ENCODE peak calls at places on chromosomes 3 and 15, in nine cellular contexts. One of them, this sample, is unnamed. For H3K36me3, the result is how much of the 10 kb centered on the place peaks cover.

GRCh38 chr3:149964296-149964695 is 6.4 kb downstream of the PFN2 start:
- DNase-seq in GM23338: no peak
- DNase-seq in ovary: no peak
- DNase-seq in lung: no peak
- DNase-seq in brain microvascular endothelial cell: no peak
- DNase-seq in astrocyte: peak
- DNase-seq in spleen: no peak
- DNase-seq in Caco-2: no peak
- DNase-seq in cardiac muscle cell: no peak
- DNase-seq in this sample: no peak

GRCh38 chr15:71055461-71055860 is 59.8 kb upstream of the THSD4 start:
- DNase-seq in lung: no peak
- DNase-seq in cardiac muscle cell: no peak
- DNase-seq in astrocyte: peak
- DNase-seq in Caco-2: no peak
- DNase-seq in ovary: no peak
- DNase-seq in brain microvascular endothelial cell: no peak
- DNase-seq in spleen: no peak
- DNase-seq in GM23338: no peak
- DNase-seq in this sample: no peak

GRCh38 chr15:93333826-93334225 is 244.8 kb upstream of the RGMA start:
- DNase-seq in spleen: no peak
- DNase-seq in astrocyte: no peak
- DNase-seq in brain microvascular endothelial cell: no peak
- DNase-seq in cardiac muscle cell: peak
- DNase-seq in lung: no peak
- DNase-seq in Caco-2: no peak
- DNase-seq in ovary: no peak
- DNase-seq in GM23338: peak
- DNase-seq in this sample: no peak

GRCh38 chr15:60589728-60590127 is 110.8 kb upstream of the ICE2 start:
- DNase-seq in Caco-2: no peak
- DNase-seq in ovary: no peak
- DNase-seq in lung: no peak
- DNase-seq in GM23338: no peak
- DNase-seq in cardiac muscle cell: no peak
- DNase-seq in brain microvascular endothelial cell: no peak
- DNase-seq in spleen: no peak
- DNase-seq in astrocyte: no peak
- DNase-seq in this sample: no peak

GRCh38 chr15:45116482-45117326 is 2.6 kb downstream of the DUOXA2 start:
- DNase-seq in cardiac muscle cell: peak
- DNase-seq in Caco-2: no peak
- DNase-seq in brain microvascular endothelial cell: no peak
- DNase-seq in GM23338: peak
- DNase-seq in spleen: peak
- DNase-seq in astrocyte: no peak
- DNase-seq in ovary: no peak
- DNase-seq in lung: no peak
- DNase-seq in this sample: peak

GRCh38 chr3:9901967-9902366 is 681 bp upstream of the IL17RE start:
- DNase-seq in spleen: peak
- DNase-seq in astrocyte: no peak
- DNase-seq in cardiac muscle cell: no peak
- DNase-seq in ovary: no peak
- DNase-seq in lung: no peak
- DNase-seq in GM23338: no peak
- DNase-seq in Caco-2: no peak
- DNase-seq in brain microvascular endothelial cell: no peak
- DNase-seq in this sample: no peak

GRCh38 chr3:184459355-184459754 is 79.5 kb downstream of the CHRD start:
- DNase-seq in GM23338: no peak
- DNase-seq in ovary: no peak
- DNase-seq in spleen: no peak
- DNase-seq in cardiac muscle cell: no peak
- DNase-seq in brain microvascular endothelial cell: peak
- DNase-seq in Caco-2: no peak
- DNase-seq in lung: no peak
- DNase-seq in astrocyte: peak
- DNase-seq in this sample: no peak

GRCh38 chr3:71896751-71897150 is 111.8 kb upstream of the PROK2 start:
- DNase-seq in Caco-2: no peak
- DNase-seq in lung: no peak
- DNase-seq in ovary: no peak
- DNase-seq in GM23338: no peak
- DNase-seq in cardiac muscle cell: no peak
- DNase-seq in brain microvascular endothelial cell: no peak
- DNase-seq in spleen: no peak
- DNase-seq in astrocyte: no peak
- DNase-seq in this sample: no peak

GRCh38 chr3:119104031-119104430 is 41.9 kb upstream of the TEX55 start:
- DNase-seq in ovary: no peak
- DNase-seq in Caco-2: no peak
- DNase-seq in brain microvascular endothelial cell: no peak
- DNase-seq in cardiac muscle cell: no peak
- DNase-seq in spleen: no peak
- DNase-seq in GM23338: no peak
- DNase-seq in astrocyte: no peak
- DNase-seq in lung: no peak
- DNase-seq in this sample: no peak

GRCh38 chr3:108486910-108487309 is 23.5 kb downstream of the MYH15 start:
- DNase-seq in cardiac muscle cell: peak
- DNase-seq in Caco-2: no peak
- DNase-seq in astrocyte: peak
- DNase-seq in GM23338: no peak
- DNase-seq in ovary: no peak
- DNase-seq in brain microvascular endothelial cell: peak
- DNase-seq in lung: no peak
- DNase-seq in spleen: no peak
- DNase-seq in this sample: no peak

GRCh38 chr3:153028336-153028735 is 133.7 kb upstream of the RAP2B start:
- DNase-seq in lung: no peak
- DNase-seq in brain microvascular endothelial cell: no peak
- DNase-seq in Caco-2: no peak
- DNase-seq in GM23338: no peak
- DNase-seq in astrocyte: peak
- DNase-seq in cardiac muscle cell: no peak
- DNase-seq in ovary: no peak
- DNase-seq in spleen: no peak
- DNase-seq in this sample: no peak

GRCh38 chr15:39506146-39506545 is 74.7 kb upstream of the THBS1 start:
- DNase-seq in Caco-2: no peak
- DNase-seq in ovary: no peak
- DNase-seq in GM23338: no peak
- DNase-seq in brain microvascular endothelial cell: no peak
- DNase-seq in spleen: no peak
- DNase-seq in astrocyte: peak
- DNase-seq in lung: no peak
- DNase-seq in cardiac muscle cell: no peak
- DNase-seq in this sample: no peak

GRCh38 chr15:48052871-48053383 is 67.9 kb upstream of the SLC24A5 start:
- DNase-seq in ovary: no peak
- DNase-seq in GM23338: no peak
- DNase-seq in lung: no peak
- DNase-seq in spleen: no peak
- DNase-seq in cardiac muscle cell: no peak
- DNase-seq in brain microvascular endothelial cell: peak
- DNase-seq in Caco-2: no peak
- DNase-seq in astrocyte: peak
- DNase-seq in this sample: no peak

GRCh38 chr15:88331291-88331690 is 74.8 kb upstream of the NTRK3 start:
- DNase-seq in brain microvascular endothelial cell: peak
- DNase-seq in cardiac muscle cell: peak
- DNase-seq in Caco-2: peak
- DNase-seq in ovary: no peak
- DNase-seq in astrocyte: no peak
- DNase-seq in spleen: no peak
- DNase-seq in GM23338: peak
- DNase-seq in lung: no peak
- DNase-seq in this sample: no peak

DNA sequence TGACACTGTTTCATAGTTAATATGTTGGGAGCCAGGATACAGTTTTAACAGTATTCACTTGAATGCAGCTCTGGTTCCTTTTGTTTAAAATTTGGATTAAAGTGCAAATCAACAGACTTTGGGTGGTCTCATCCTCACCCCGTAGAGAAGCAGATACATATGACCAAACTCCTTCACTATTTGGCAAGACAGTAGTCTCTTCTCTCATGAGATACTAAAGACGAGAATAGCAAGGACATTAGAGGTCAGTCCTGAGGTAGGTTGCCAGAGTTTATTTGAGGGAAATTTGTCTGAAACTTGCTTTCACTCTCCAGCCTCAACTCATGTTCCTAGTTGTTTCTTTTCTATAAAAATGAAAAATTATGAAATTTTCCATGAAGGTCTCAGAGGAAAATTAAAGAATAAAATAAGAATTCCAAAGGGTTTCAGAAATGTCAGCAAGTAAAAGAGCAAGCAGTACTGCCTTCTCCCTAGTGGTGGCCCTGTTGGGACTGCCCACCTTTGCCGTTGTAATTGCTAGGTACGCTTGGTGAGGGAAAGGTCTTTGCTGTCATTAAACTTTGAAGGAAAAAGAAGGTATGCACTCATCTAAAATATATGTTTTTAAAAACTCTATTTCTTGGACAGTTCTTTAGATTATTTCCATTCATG is 111.2 kb downstream of the CMSS1 start:
- DNase-seq in cardiac muscle cell: no peak
- DNase-seq in astrocyte: no peak
- DNase-seq in spleen: no peak
- DNase-seq in Caco-2: no peak
- DNase-seq in brain microvascular endothelial cell: no peak
- DNase-seq in lung: no peak
- DNase-seq in ovary: no peak
- DNase-seq in GM23338: peak
- DNase-seq in this sample: no peak
- TF ChIP-seq CTCF in cardiac muscle cell: no peak
- TF ChIP-seq CTCF in astrocyte: no peak
- TF ChIP-seq CTCF in spleen: no peak
- TF ChIP-seq CTCF in Caco-2: no peak
- TF ChIP-seq CTCF in brain microvascular endothelial cell: peak
- TF ChIP-seq CTCF in lung: no peak
- TF ChIP-seq CTCF in ovary: no peak
- TF ChIP-seq CTCF in GM23338: peak
- TF ChIP-seq CTCF in this sample: no peak

GRCh38 chr3:47412453-47412756 is 31.6 kb downstream of the PTPN23 start:
- DNase-seq in lung: no peak
- DNase-seq in brain microvascular endothelial cell: no peak
- DNase-seq in astrocyte: no peak
- DNase-seq in spleen: no peak
- DNase-seq in cardiac muscle cell: no peak
- DNase-seq in GM23338: no peak
- DNase-seq in ovary: no peak
- DNase-seq in Caco-2: no peak
- DNase-seq in this sample: no peak
- H3K36me3 ChIP-seq in lung: under half
- H3K36me3 ChIP-seq in brain microvascular endothelial cell: half or more
- H3K36me3 ChIP-seq in astrocyte: under half
- H3K36me3 ChIP-seq in spleen: half or more
- H3K36me3 ChIP-seq in cardiac muscle cell: under half
- H3K36me3 ChIP-seq in GM23338: under half
- H3K36me3 ChIP-seq in ovary: under half
- H3K36me3 ChIP-seq in Caco-2: under half
- H3K36me3 ChIP-seq in this sample: half or more

GRCh38 chr15:79978260-79978659 is 7.3 kb upstream of the BCL2A1 start:
- DNase-seq in astrocyte: no peak
- DNase-seq in cardiac muscle cell: no peak
- DNase-seq in GM23338: no peak
- DNase-seq in spleen: peak
- DNase-seq in Caco-2: no peak
- DNase-seq in ovary: no peak
- DNase-seq in brain microvascular endothelial cell: no peak
- DNase-seq in lung: no peak
- DNase-seq in this sample: no peak
- H3K4me3 ChIP-seq in astrocyte: no peak
- H3K4me3 ChIP-seq in cardiac muscle cell: no peak
- H3K4me3 ChIP-seq in GM23338: no peak
- H3K4me3 ChIP-seq in spleen: no peak
- H3K4me3 ChIP-seq in Caco-2: no peak
- H3K4me3 ChIP-seq in ovary: no peak
- H3K4me3 ChIP-seq in brain microvascular endothelial cell: no peak
- H3K4me3 ChIP-seq in lung: no peak
- H3K4me3 ChIP-seq in this sample: no peak

GRCh38 chr3:170201527-170201926 is 20.0 kb upstream of the PHC3 start:
- DNase-seq in brain microvascular endothelial cell: no peak
- DNase-seq in spleen: no peak
- DNase-seq in lung: no peak
- DNase-seq in cardiac muscle cell: no peak
- DNase-seq in GM23338: no peak
- DNase-seq in ovary: no peak
- DNase-seq in astrocyte: no peak
- DNase-seq in Caco-2: no peak
- DNase-seq in this sample: no peak

GRCh38 chr3:170205302-170205701 is 16.9 kb upstream of the PRKCI start:
- DNase-seq in astrocyte: no peak
- DNase-seq in ovary: no peak
- DNase-seq in lung: no peak
- DNase-seq in spleen: no peak
- DNase-seq in GM23338: no peak
- DNase-seq in cardiac muscle cell: no peak
- DNase-seq in brain microvascular endothelial cell: no peak
- DNase-seq in Caco-2: no peak
- DNase-seq in this sample: no peak

GRCh38 chr3:170204023-170204472 is 18.2 kb upstream of the PRKCI start:
- DNase-seq in lung: no peak
- DNase-seq in astrocyte: no peak
- DNase-seq in brain microvascular endothelial cell: no peak
- DNase-seq in ovary: no peak
- DNase-seq in cardiac muscle cell: no peak
- DNase-seq in GM23338: no peak
- DNase-seq in Caco-2: no peak
- DNase-seq in spleen: no peak
- DNase-seq in this sample: no peak

GRCh38 chr3:170204509-170204908 is 17.7 kb upstream of the PRKCI start:
- DNase-seq in spleen: no peak
- DNase-seq in cardiac muscle cell: no peak
- DNase-seq in lung: no peak
- DNase-seq in astrocyte: no peak
- DNase-seq in GM23338: no peak
- DNase-seq in ovary: no peak
- DNase-seq in brain microvascular endothelial cell: no peak
- DNase-seq in Caco-2: no peak
- DNase-seq in this sample: no peak

GRCh38 chr3:170203457-170203856 is 18.8 kb upstream of the PRKCI start:
- DNase-seq in Caco-2: no peak
- DNase-seq in ovary: no peak
- DNase-seq in spleen: no peak
- DNase-seq in astrocyte: no peak
- DNase-seq in cardiac muscle cell: no peak
- DNase-seq in brain microvascular endothelial cell: no peak
- DNase-seq in lung: no peak
- DNase-seq in GM23338: no peak
- DNase-seq in this sample: no peak
- TF ChIP-seq CTCF in Caco-2: no peak
- TF ChIP-seq CTCF in ovary: no peak
- TF ChIP-seq CTCF in spleen: no peak
- TF ChIP-seq CTCF in astrocyte: no peak
- TF ChIP-seq CTCF in cardiac muscle cell: no peak
- TF ChIP-seq CTCF in brain microvascular endothelial cell: no peak
- TF ChIP-seq CTCF in lung: no peak
- TF ChIP-seq CTCF in GM23338: no peak
- TF ChIP-seq CTCF in this sample: no peak